ENCODE peak calls at places on chromosome 9, in eight cellular contexts. K is GM23338, M is psoas muscle, V is AG10803, A is H1, F is cardiac muscle cell, Q is IMR-90, T is left ventricle myocardium inferior. P is an unnamed sample.

GRCh38 chr9:98978231-98978681 is 34.5 kb downstream of the COL15A1 start:
- DNase-seq in F (peak), A (no peak), M (no peak), Q (no peak), K (peak), T (no peak), V (no peak), P (no peak)

GRCh38 chr9:121954477-121955175 is 138.5 kb downstream of the TTLL11 start:
- DNase-seq in V (peak), T (peak), Q (peak), M (peak), F (peak), A (no peak), K (no peak), P (no peak)

GRCh38 chr9:96554326-96554725 is 65.3 kb downstream of the CDC14B start:
- DNase-seq in K (no peak), V (peak), A (no peak), F (peak), Q (peak), T (no peak), M (no peak), P (no peak)

GRCh38 chr9:31608413-31608812 is 776.0 kb upstream of the ACO1 start:
- DNase-seq in F (no peak), Q (no peak), M (no peak), T (no peak), K (no peak), A (no peak), V (no peak), P (no peak)

GRCh38 chr9:121285835-121286687 is 18.1 kb downstream of the GSN start:
- DNase-seq in Q (peak), A (no peak), F (peak), V (peak), K (peak), M (peak), T (peak), P (no peak)

GRCh38 chr9:69894720-69895119 is 74.1 kb downstream of the CFAP95 start:
- DNase-seq in M (no peak), A (no peak), T (no peak), V (no peak), F (no peak), K (no peak), Q (no peak), P (no peak)

GRCh38 chr9:126014726-126015125 is 267.6 kb downstream of the PBX3 start:
- DNase-seq in A (no peak), T (no peak), F (no peak), M (peak), Q (no peak), V (no peak), K (no peak), P (no peak)

GRCh38 chr9:69121155-69122085 is 52.7 kb upstream of the TJP2 start:
- DNase-seq in V (peak), T (peak), K (peak), A (no peak), Q (peak), M (peak), F (peak), P (no peak)

GRCh38 chr9:16571127-16571848 is 299.2 kb downstream of the BNC2 start:
- DNase-seq in V (no peak), A (no peak), K (no peak), T (no peak), Q (peak), F (peak), M (no peak), P (no peak)

GRCh38 chr9:128339761-128340690 is at the start of gene SLC27A4:
- DNase-seq in T (peak), Q (peak), K (peak), V (peak), F (peak), A (peak), M (peak), P (no peak)

GRCh38 chr9:104905153-104905901 is 22.6 kb downstream of the ABCA1 start:
- DNase-seq in M (no peak), T (no peak), A (no peak), V (no peak), Q (no peak), K (no peak), F (no peak), P (no peak)

GRCh38 chr9:38120961-38121360 is 51.9 kb upstream of the SHB start:
- DNase-seq in M (no peak), V (no peak), Q (no peak), A (no peak), K (no peak), T (no peak), F (no peak), P (no peak)

GRCh38 chr9:93463638-93464248 is 10.4 kb upstream of the FAM120AOS start:
- DNase-seq in F (no peak), M (no peak), Q (no peak), K (no peak), V (no peak), T (no peak), A (no peak), P (no peak)

GRCh38 chr9:13555989-13556500 is 276.6 kb upstream of the MPDZ start:
- DNase-seq in K (no peak), M (no peak), V (no peak), T (no peak), Q (no peak), F (no peak), A (no peak), P (no peak)

GRCh38 chr9:8613346-8613825 is 813.8 kb upstream of the DMAC1 start:
- DNase-seq in M (no peak), T (no peak), F (peak), V (no peak), Q (no peak), A (no peak), K (no peak), P (no peak)

GRCh38 chr9:137365056-137365455 is 57.9 kb downstream of the EXD3 start:
- DNase-seq in A (no peak), K (no peak), M (no peak), F (no peak), T (no peak), V (no peak), Q (no peak), P (no peak)

GRCh38 chr9:14400658-14400995 is 86.7 kb upstream of the NFIB start:
- DNase-seq in T (peak), M (peak), A (peak), F (peak), V (peak), K (peak), Q (peak), P (peak)

GRCh38 chr9:104138243-104138642 is 44.1 kb downstream of the SMC2 start:
- DNase-seq in F (no peak), T (no peak), K (no peak), Q (no peak), M (no peak), V (no peak), A (no peak), P (no peak)

GRCh38 chr9:93147632-93148031 is 13.6 kb upstream of the NINJ1 start:
- DNase-seq in T (no peak), Q (no peak), A (no peak), F (no peak), V (no peak), K (no peak), M (no peak), P (no peak)

GRCh38 chr9:22447607-22448305 is 1.1 kb downstream of the DMRTA1 start:
- DNase-seq in T (no peak), K (peak), M (no peak), V (no peak), A (no peak), Q (no peak), F (no peak), P (no peak)

GRCh38 chr9:92747459-92748232 is 17.0 kb downstream of the BICD2 start:
- DNase-seq in F (no peak), Q (peak), K (no peak), M (no peak), A (no peak), T (no peak), V (no peak), P (no peak)

GRCh38 chr9:114224247-114224610 is 68.9 kb downstream of the COL27A1 start:
- DNase-seq in M (no peak), Q (peak), V (peak), T (no peak), A (no peak), F (no peak), K (peak), P (no peak)

GRCh38 chr9:81191222-81191621 is 498.1 kb downstream of the TLE1 start:
- DNase-seq in F (no peak), T (no peak), K (no peak), A (no peak), Q (peak), M (no peak), V (no peak), P (no peak)

GRCh38 chr9:38066167-38066906 is 2.7 kb downstream of the SHB start:
- DNase-seq in T (no peak), A (no peak), K (peak), Q (no peak), V (no peak), F (no peak), M (no peak), P (no peak)

GRCh38 chr9:68955281-68955680 is 58.6 kb downstream of the PRKACG start:
- DNase-seq in K (no peak), T (no peak), Q (no peak), F (no peak), M (no peak), V (no peak), A (no peak), P (no peak)

DNA sequence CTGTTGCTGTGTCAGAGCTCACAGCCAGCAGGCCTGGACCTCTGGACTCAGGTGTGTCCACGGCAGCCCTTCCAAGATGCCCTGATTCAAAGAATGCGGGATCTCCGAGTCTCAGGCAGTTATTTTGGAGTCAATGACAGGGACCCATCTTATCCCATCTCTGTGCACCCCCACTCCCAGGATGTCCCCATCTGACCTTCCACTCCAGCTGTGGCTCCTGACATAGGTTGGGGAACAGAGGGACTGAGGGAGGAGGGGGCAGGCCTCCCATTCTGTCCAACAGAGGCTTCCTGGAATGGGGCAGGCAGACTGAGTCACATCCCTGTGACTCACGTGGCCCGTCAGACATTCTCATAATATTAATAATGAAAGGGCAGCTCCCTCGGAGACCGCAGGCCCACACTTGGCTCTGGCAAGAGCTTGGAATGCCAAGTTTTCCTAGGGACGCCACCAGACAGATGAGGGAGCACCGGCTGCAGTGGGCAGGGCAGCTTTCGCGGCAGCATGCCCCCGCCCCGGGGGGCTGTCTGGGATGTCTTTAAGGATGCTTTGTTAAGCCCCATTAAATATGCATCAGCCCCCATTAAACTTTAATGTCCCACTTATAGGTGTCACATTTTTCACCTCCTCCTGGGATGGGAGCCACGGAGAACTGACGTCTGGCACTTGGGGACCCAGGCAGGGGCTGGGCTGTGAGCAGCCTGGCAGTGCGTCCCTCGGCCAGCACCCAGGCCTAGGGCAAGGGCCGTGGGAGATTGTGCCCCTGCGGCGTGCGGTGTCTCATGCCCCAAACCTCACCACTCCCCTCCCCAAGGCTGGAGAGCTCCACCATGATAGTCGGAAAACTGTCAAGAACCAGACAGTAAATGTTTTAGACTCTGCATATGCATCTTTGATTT is 23.6 kb upstream of the FIBCD1 start:
- DNase-seq in K (no peak), M (no peak), T (no peak), A (no peak), V (peak), Q (peak), F (peak), P (peak)
- H3K4me3 ChIP-seq in K (no peak), M (no peak), T (no peak), A (no peak), V (no peak), Q (no peak), F (no peak), P (no peak)

GRCh38 chr9:28774433-28775029 is 1201.2 kb upstream of the C9orf72 start:
- DNase-seq in K (peak), A (no peak), T (no peak), Q (peak), F (peak), V (no peak), M (no peak), P (no peak)
- TF ChIP-seq CTCF in K (peak), A (no peak), T (peak), Q (peak), F (peak), V (no peak), M (no peak), P (no peak)

GRCh38 chr9:106286249-106286648 is 576.7 kb upstream of the ZNF462 start:
- DNase-seq in F (peak), Q (no peak), V (peak), M (no peak), K (peak), T (no peak), A (peak), P (no peak)

GRCh38 chr9:106288689-106289088 is 574.3 kb upstream of the ZNF462 start:
- DNase-seq in V (no peak), M (no peak), A (no peak), F (no peak), Q (no peak), K (no peak), T (no peak), P (no peak)

GRCh38 chr9:106284300-106284699 is 578.7 kb upstream of the ZNF462 start:
- DNase-seq in K (peak), V (no peak), M (no peak), F (no peak), A (no peak), Q (no peak), T (no peak), P (no peak)

DNA sequence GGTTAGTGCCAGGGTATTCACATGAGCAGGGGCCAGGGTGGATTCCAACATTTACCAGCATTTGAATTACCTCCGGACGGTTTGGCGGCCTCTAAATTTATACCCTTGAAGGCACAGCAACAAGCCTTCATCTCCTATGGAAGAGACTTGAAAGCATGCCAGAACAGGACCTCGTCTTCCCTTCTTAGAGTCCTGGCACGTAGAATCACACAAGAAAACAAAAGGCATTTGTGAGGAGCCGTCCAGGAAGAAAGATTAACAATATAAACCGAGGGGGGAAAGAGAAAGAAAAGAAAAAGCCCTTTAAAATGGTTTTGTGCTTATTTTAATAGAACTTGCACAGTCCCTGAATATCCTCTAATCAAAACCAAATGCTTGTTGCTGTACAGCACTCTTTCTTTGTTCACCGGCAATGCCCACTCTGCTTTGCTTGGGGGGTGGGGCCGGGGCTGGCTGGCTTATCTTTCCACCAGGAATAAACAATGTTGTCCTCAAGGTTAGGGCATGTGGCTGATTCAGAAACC is 575.8 kb upstream of the ZNF462 start:
- DNase-seq in M (peak), V (peak), T (no peak), A (no peak), K (no peak), Q (no peak), F (peak), P (no peak)
- H3K4me3 ChIP-seq in M (peak), V (peak), T (peak), A (no peak), K (no peak), Q (no peak), F (no peak), P (peak)

GRCh38 chr9:111037744-111038335 is 430 bp downstream of the LPAR1 start:
- DNase-seq in Q (peak), V (peak), F (peak), T (peak), A (no peak), K (peak), M (peak), P (no peak)
- TF ChIP-seq CTCF in Q (peak), V (peak), F (peak), T (no peak), A (peak), K (no peak), M (no peak), P (peak)

GRCh38 chr9:97903168-97903567 is 19.1 kb downstream of the TRMO start:
- DNase-seq in F (no peak), T (no peak), V (no peak), M (no peak), K (no peak), A (no peak), Q (no peak), P (no peak)
- H3K4me3 ChIP-seq in F (no peak), T (no peak), V (no peak), M (no peak), K (no peak), A (no peak), Q (no peak), P (no peak)

GRCh38 chr9:75892168-75892901 is 1.9 kb downstream of the PCSK5 start:
- DNase-seq in A (no peak), K (peak), F (peak), M (peak), T (peak), Q (no peak), V (no peak), P (no peak)

GRCh38 chr9:75889577-75889976 is 896 bp upstream of the PCSK5 start:
- DNase-seq in F (no peak), M (no peak), A (no peak), K (peak), Q (no peak), T (no peak), V (no peak), P (no peak)

GRCh38 chr9:75889977-75890540 is 414 bp upstream of the PCSK5 start:
- DNase-seq in M (peak), Q (peak), T (peak), V (peak), K (peak), A (no peak), F (peak), P (no peak)

GRCh38 chr9:75891277-75892167 is 1.0 kb downstream of the PCSK5 start:
- DNase-seq in V (peak), F (peak), T (peak), M (peak), Q (peak), A (no peak), K (peak), P (no peak)

DNA sequence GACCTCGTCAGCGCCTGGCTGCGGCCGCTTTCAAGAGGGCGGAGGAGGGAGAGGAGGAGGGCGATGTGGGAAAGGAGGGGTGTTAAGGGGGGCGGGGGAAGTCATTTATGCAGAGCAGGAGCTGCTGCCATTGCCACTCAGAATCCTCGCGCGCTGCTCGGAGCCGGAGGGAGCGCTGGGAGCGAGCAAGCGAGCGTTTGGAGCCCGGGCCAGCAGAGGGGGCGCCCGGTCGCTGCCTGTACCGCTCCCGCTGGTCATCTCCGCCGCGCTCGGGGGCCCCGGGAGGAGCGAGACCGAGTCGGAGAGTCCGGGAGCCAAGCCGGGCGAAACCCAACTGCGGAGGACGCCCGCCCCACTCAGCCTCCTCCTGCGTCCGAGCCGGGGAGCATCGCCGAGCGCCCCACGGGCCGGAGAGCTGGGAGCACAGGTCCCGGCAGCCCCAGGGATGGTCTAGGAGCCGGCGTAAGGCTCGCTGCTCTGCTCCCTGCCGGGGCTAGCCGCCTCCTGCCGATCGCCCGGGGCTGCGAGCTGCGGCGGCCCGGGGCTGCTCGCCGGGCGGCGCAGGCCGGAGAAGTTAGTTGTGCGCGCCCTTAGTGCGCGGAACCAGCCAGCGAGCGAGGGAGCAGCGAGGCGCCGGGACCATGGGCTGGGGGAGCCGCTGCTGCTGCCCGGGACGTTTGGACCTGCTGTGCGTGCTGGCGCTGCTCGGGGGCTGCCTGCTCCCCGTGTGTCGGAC is at the start of gene PCSK5:
- DNase-seq in A (peak), Q (peak), T (peak), M (peak), K (peak), V (peak), F (peak), P (peak)
- TF ChIP-seq CTCF in A (no peak), Q (peak), T (peak), M (peak), K (no peak), V (no peak), F (peak), P (peak)

DNA sequence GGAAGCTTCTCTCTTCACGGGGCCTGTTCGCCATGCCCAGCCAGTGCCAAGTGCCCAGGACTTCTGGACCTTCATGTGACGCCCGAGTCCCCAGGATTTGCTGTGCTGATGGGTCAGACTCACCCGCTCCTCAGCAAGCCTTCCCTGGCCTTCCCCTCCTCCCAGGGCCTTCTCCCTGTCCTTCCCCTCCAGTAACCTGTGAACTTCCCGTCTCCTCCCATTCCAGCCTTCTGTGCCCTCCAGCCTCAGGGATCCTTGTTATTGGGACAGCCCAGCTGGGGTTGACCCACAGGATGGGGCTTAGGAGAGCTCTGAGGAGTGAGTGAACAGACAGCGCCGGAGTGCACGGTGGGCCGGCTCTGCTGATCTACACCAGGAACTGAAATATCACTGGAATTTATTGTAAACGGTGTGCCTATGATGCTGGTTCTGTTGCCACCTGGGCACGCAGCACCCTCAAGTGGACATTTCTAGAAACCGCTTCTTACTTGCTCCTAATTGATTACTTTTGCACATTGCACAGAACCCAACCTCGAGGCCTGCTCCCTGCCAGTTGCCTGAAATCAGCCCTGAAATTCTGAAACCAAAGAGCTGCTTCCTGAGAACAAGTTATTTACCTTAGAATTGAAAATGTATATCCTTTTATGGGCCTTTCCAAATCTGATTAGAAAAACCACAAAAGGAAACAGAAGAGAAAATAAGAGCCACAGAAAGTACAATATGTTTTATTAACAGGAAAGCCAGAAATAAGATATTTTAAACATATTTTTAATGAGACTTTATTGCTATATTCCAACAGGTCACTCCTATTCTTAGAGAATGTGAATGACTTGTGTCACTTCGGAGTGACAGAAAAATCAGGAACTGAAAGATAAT is 1.6 kb downstream of the SPAAR start:
- DNase-seq in M (peak), V (peak), K (peak), F (peak), Q (peak), T (peak), A (no peak), P (peak)
- H3K4me3 ChIP-seq in M (peak), V (no peak), K (no peak), F (no peak), Q (no peak), T (peak), A (no peak), P (no peak)

P was measured in HFF-Myc.